ENCODE peak calls at places on chromosomes 7 and 10, in seven cellular contexts. O is glutamatergic neuron; R is progenitor cell of endocrine pancreas; J is iPS-NIHi11; T is esophagus squamous epithelium; H is AML-193; Q is activated naive CD4-positive, alpha-beta T cell treated with Interleukin-2 at 50 U/mL for 16 hours. V is an unnamed sample.

GRCh38 chr7:123748171-123748733 is 551 bp downstream of the WASL start:
- DNase-seq in O (peak), R (peak), J (peak), T (no peak), H (no peak), Q (peak), V (no peak)

GRCh38 chr10:69446650-69447151 is 4.6 kb upstream of the TSPAN15 start:
- DNase-seq in O (no peak), R (no peak), J (no peak), T (no peak), H (no peak), Q (no peak), V (peak)

GRCh38 chr10:11560076-11560709 is 51.3 kb downstream of the USP6NL start:
- DNase-seq in O (no peak), R (no peak), J (no peak), T (no peak), H (peak), Q (no peak), V (no peak)

GRCh38 chr7:38215734-38216670 is 38.0 kb downstream of the STARD3NL start:
- DNase-seq in O (peak), R (peak), J (peak), T (peak), H (peak), Q (peak), V (no peak)

GRCh38 chr10:111146025-111146640 is 69.3 kb downstream of the ADRA2A start:
- DNase-seq in O (no peak), R (no peak), J (no peak), T (no peak), H (no peak), Q (no peak), V (no peak)

GRCh38 chr7:89023146-89023545 is 227.6 kb upstream of the TEX47 start:
- DNase-seq in O (no peak), R (no peak), J (no peak), T (no peak), H (no peak), Q (no peak), V (no peak)

GRCh38 chr10:122285506-122286444 is 14.7 kb downstream of the BTBD16 start:
- DNase-seq in O (no peak), R (no peak), J (no peak), T (no peak), H (no peak), Q (no peak), V (no peak)

GRCh38 chr10:105785721-105786120 is 1144.6 kb downstream of the SORCS3 start:
- DNase-seq in O (no peak), R (no peak), J (no peak), T (no peak), H (no peak), Q (no peak), V (no peak)

GRCh38 chr10:26780793-26781601 is 79.8 kb downstream of the ABI1 start:
- DNase-seq in O (no peak), R (no peak), J (no peak), T (no peak), H (no peak), Q (peak), V (no peak)

GRCh38 chr7:134368851-134369533 is 52.3 kb upstream of the SLC35B4 start:
- DNase-seq in O (no peak), R (no peak), J (no peak), T (no peak), H (no peak), Q (no peak), V (no peak)

GRCh38 chr10:91694170-91694794 is 61.4 kb upstream of the PPP1R3C start:
- DNase-seq in O (no peak), R (no peak), J (peak), T (no peak), H (peak), Q (no peak), V (no peak)

GRCh38 chr7:78476851-78477405 is 678.4 kb downstream of the PHTF2 start:
- DNase-seq in O (no peak), R (no peak), J (no peak), T (no peak), H (no peak), Q (no peak), V (no peak)

GRCh38 chr10:14560274-14560673 is 214.4 kb downstream of the FAM107B start:
- DNase-seq in O (peak), R (no peak), J (peak), T (no peak), H (peak), Q (peak), V (no peak)

GRCh38 chr7:72063325-72063724 is 348.8 kb downstream of the CALN1 start:
- DNase-seq in O (no peak), R (no peak), J (no peak), T (no peak), H (no peak), Q (no peak), V (no peak)

GRCh38 chr7:140653319-140654108 is 12.9 kb upstream of the DENND2A start:
- DNase-seq in O (peak), R (peak), J (peak), T (no peak), H (peak), Q (peak), V (no peak)

GRCh38 chr10:95236068-95236903 is 42.2 kb downstream of the ACSM6 start:
- DNase-seq in O (no peak), R (no peak), J (no peak), T (no peak), H (no peak), Q (no peak), V (no peak)

GRCh38 chr7:55109384-55110167 is 90.8 kb downstream of the EGFR start:
- DNase-seq in O (no peak), R (no peak), J (no peak), T (no peak), H (no peak), Q (no peak), V (no peak)

GRCh38 chr7:23353172-23353571 is 54.0 kb downstream of the MALSU1 start:
- DNase-seq in O (no peak), R (no peak), J (peak), T (no peak), H (no peak), Q (no peak), V (no peak)

GRCh38 chr10:109062371-109062770 is 860.9 kb downstream of the XPNPEP1 start:
- DNase-seq in O (no peak), R (no peak), J (no peak), T (no peak), H (no peak), Q (no peak), V (no peak)

GRCh38 chr10:80664071-80664680 is 126.5 kb downstream of the SH2D4B start:
- DNase-seq in O (peak), R (peak), J (peak), T (no peak), H (peak), Q (peak), V (no peak)

GRCh38 chr7:64098-64521 is 128.3 kb upstream of the FAM20C start:
- DNase-seq in O (peak), R (no peak), J (peak), T (no peak), H (peak), Q (no peak), V (no peak)

GRCh38 chr10:12679636-12680035 is 321.9 kb downstream of the CCDC3 start:
- DNase-seq in O (no peak), R (no peak), J (no peak), T (no peak), H (no peak), Q (no peak), V (no peak)